ENCODE peak calls at places on chromosome X, in eight cellular contexts. O, K, E, W, B, L, F and U are unnamed samples.

GRCh38 chrX:9867214-9867613 is 81.0 kb downstream of the SHROOM2 start:
- DNase-seq in W (no peak), L (no peak), E (no peak), B (no peak), O (no peak), K (no peak), F (no peak), U (no peak)

GRCh38 chrX:13258052-13258444 is 61.8 kb downstream of the ATXN3L start:
- DNase-seq in O (no peak), F (no peak), L (no peak), E (no peak), K (no peak), B (no peak), W (no peak), U (no peak)

GRCh38 chrX:115023139-115023538 is 5.7 kb upstream of the IL13RA2 start:
- DNase-seq in K (peak), W (no peak), O (peak), L (peak), E (no peak), B (peak), F (peak), U (peak)

GRCh38 chrX:23902419-23902818 is 5.3 kb downstream of the APOO start:
- DNase-seq in W (no peak), B (peak), L (no peak), F (no peak), E (peak), K (peak), O (peak), U (peak)

GRCh38 chrX:63050225-63050624 is 300.9 kb downstream of the SPIN4 start:
- DNase-seq in O (peak), F (no peak), W (no peak), L (no peak), K (no peak), E (no peak), B (peak), U (no peak)

GRCh38 chrX:10526442-10526841 is 93.9 kb downstream of the MID1 start:
- DNase-seq in F (no peak), W (no peak), L (no peak), E (no peak), B (peak), O (no peak), K (peak), U (peak)

GRCh38 chrX:119756926-119757635 is 1.3 kb upstream of the SOWAHD start:
- DNase-seq in O (no peak), L (no peak), W (no peak), K (no peak), E (no peak), B (no peak), F (no peak), U (no peak)

GRCh38 chrX:139720136-139720535 is 12.2 kb upstream of the MCF2 start:
- DNase-seq in F (peak), B (peak), W (no peak), E (peak), O (peak), K (peak), L (no peak), U (peak)

GRCh38 chrX:41317487-41318208 is 16.3 kb upstream of the DDX3X start:
- DNase-seq in B (peak), W (no peak), L (peak), F (no peak), K (peak), O (no peak), E (no peak), U (peak)

GRCh38 chrX:45775462-45775861 is 574.8 kb upstream of the DIPK2B start:
- DNase-seq in E (no peak), F (no peak), O (peak), L (peak), B (peak), K (peak), W (no peak), U (peak)

GRCh38 chrX:32778965-32779364 is 432.4 kb downstream of the DMD start:
- DNase-seq in F (no peak), L (no peak), E (no peak), K (peak), W (no peak), O (peak), B (no peak), U (no peak)

GRCh38 chrX:40373025-40373424 is 207.7 kb upstream of the ATP6AP2 start:
- DNase-seq in B (no peak), K (no peak), W (no peak), F (no peak), L (no peak), E (no peak), O (no peak), U (no peak)

GRCh38 chrX:64580035-64580434 is 184.8 kb upstream of the MTMR8 start:
- DNase-seq in B (no peak), F (no peak), O (no peak), L (no peak), E (peak), K (no peak), W (no peak), U (no peak)

GRCh38 chrX:129749069-129749468 is 10.3 kb downstream of the XPNPEP2 start:
- DNase-seq in W (no peak), F (no peak), K (peak), O (no peak), E (no peak), B (peak), L (no peak), U (peak)

GRCh38 chrX:129755779-129756650 is 17.2 kb downstream of the XPNPEP2 start:
- DNase-seq in O (no peak), E (peak), F (no peak), W (peak), K (no peak), B (no peak), L (no peak), U (no peak)

GRCh38 chrX:129750971-129751370 is 12.2 kb downstream of the XPNPEP2 start:
- DNase-seq in W (no peak), L (no peak), F (no peak), E (no peak), B (no peak), K (peak), O (no peak), U (peak)

GRCh38 chrX:129759576-129760061 is 20.1 kb upstream of the SASH3 start:
- DNase-seq in E (peak), O (peak), F (no peak), L (peak), B (peak), K (peak), W (peak), U (peak)

DNA sequence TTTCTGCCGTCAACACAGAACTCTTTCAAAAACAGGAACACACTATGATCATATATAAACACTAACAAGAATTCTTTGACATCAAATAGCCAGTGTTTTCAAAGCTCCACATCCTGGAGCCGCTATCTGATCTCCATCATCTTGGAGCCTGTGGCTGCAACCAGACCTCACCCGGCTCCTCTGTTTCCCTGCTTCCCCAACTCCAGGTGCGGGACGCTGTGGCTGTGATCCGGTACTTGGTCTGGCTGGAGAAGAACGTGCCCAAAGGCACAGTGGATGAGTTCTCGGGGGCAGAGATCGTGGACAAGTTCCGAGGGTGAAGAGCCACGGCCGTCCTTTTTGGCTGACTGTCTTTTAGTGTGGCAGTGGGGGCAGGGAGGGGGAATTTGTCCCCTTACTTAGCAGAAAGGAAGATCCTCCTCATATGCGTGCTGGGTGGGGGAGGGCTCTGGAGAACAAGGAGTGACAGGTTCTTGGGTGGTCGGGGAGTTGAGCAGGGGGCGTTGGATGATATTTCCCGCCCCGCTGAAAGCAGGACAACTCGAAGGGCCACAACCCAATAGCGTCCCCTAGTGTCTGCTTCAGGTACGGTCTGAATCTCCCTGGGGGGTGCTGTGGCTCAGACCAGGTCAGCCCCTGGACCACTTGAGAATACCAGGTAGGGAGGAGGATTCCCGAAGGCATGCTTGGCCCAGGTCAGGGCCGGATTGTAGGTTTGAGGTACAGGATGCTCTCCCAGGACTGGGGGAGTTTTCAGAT is 15.7 kb downstream of the XPNPEP2 start:
- DNase-seq in B (no peak), W (no peak), L (no peak), E (peak), K (no peak), F (no peak), O (no peak), U (no peak)
- TF ChIP-seq CTCF in B (peak), W (no peak), L (peak), E (peak), K (peak), F (peak), O (peak), U (peak)

GRCh38 chrX:101602077-101602476 is 15.7 kb downstream of the ARMCX6 start:
- DNase-seq in K (peak), B (peak), W (no peak), L (peak), E (no peak), F (peak), O (no peak), U (peak)
- H3K4me3 ChIP-seq in K (no peak), B (no peak), W (no peak), L (no peak), E (no peak), F (no peak), O (no peak), U (no peak)

GRCh38 chrX:19889582-19890342 is 2.4 kb upstream of the SH3KBP1 start:
- DNase-seq in W (no peak), L (no peak), K (peak), F (no peak), B (peak), E (peak), O (peak), U (peak)
- TF ChIP-seq CTCF in W (no peak), L (peak), K (no peak), F (no peak), B (no peak), E (peak), O (peak), U (no peak)

DNA sequence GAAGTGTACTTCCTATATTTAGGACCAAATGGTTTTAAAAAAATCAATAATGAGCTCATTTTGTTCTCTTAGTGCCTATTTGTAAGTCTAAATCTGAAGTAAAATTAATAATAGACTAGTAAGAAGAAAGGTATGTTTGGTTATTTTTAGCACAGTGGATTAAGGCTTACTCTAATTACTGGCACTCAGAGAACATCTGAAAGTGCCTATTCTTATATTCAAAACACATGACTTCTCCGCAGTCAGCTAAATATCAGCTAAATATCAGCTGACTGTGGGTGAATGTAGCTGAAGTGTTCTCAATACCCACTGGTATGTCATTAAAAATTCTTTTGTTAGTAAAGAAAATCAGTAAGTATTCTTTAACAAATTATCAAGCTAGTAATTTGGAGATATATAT is 6.0 kb downstream of the AP1S2 start:
- DNase-seq in F (no peak), L (no peak), E (no peak), B (no peak), O (no peak), K (no peak), W (no peak), U (peak)
- H3K4me3 ChIP-seq in F (no peak), L (no peak), E (peak), B (no peak), O (no peak), K (no peak), W (no peak), U (no peak)

GRCh38 chrX:16714504-16714903 is 2.0 kb upstream of the CTPS2 start:
- DNase-seq in B (no peak), L (no peak), E (no peak), W (no peak), K (no peak), F (no peak), O (no peak), U (no peak)

GRCh38 chrX:16711219-16712115 is 1.0 kb downstream of the CTPS2 start:
- DNase-seq in B (no peak), K (peak), E (no peak), W (peak), O (no peak), L (no peak), F (no peak), U (no peak)

GRCh38 chrX:16708016-16708415 is 4.5 kb downstream of the CTPS2 start:
- DNase-seq in L (no peak), B (no peak), W (no peak), F (no peak), K (no peak), O (no peak), E (no peak), U (no peak)

GRCh38 chrX:16712116-16712824 is at the start of gene CTPS2:
- DNase-seq in K (peak), B (peak), L (no peak), E (peak), F (peak), O (peak), W (peak), U (peak)

GRCh38 chrX:16712825-16713155 is 321 bp upstream of the CTPS2 start:
- DNase-seq in K (no peak), W (no peak), E (no peak), L (no peak), O (no peak), F (no peak), B (no peak), U (no peak)
- TF ChIP-seq CTCF in K (no peak), W (no peak), E (no peak), L (no peak), O (no peak), F (no peak), B (no peak), U (no peak)

GRCh38 chrX:153830632-153831434 is 489 bp upstream of the PDZD4 start:
- DNase-seq in F (no peak), B (no peak), O (no peak), E (peak), K (no peak), W (no peak), L (no peak), U (no peak)
- H3K4me3 ChIP-seq in F (no peak), B (no peak), O (no peak), E (peak), K (no peak), W (no peak), L (no peak), U (no peak)